ENCODE peak calls at places on chromosomes 6 and 20, in five cellular contexts. B, F, M, D and C are unnamed samples.

GRCh38 chr20:57000441-57000968 is 265.9 kb downstream of the BMP7 start:
- DNase-seq in B (no peak), F (no peak), M (no peak), D (no peak), C (no peak)

GRCh38 chr6:45736134-45736533 is 279.5 kb downstream of the CLIC5 start:
- DNase-seq in B (no peak), F (no peak), M (no peak), D (no peak), C (no peak)

GRCh38 chr6:116444092-116444491 is 17.1 kb upstream of the CALHM6 start:
- DNase-seq in B (no peak), F (peak), M (no peak), D (no peak), C (no peak)

GRCh38 chr6:1635305-1636010 is 25.7 kb downstream of the FOXC1 start:
- DNase-seq in B (no peak), F (no peak), M (no peak), D (peak), C (no peak)

GRCh38 chr20:49186535-49187329 is 1.4 kb downstream of the STAU1 start:
- DNase-seq in B (peak), F (peak), M (peak), D (peak), C (peak)

GRCh38 chr6:7590918-7591302 is 912 bp downstream of the SNRNP48 start:
- DNase-seq in B (peak), F (peak), M (no peak), D (no peak), C (no peak)

GRCh38 chr6:35417979-35418661 is 34.0 kb upstream of the FANCE start:
- DNase-seq in B (no peak), F (no peak), M (no peak), D (no peak), C (no peak)

GRCh38 chr6:153412519-153412918 is 281.4 kb upstream of the RGS17 start:
- DNase-seq in B (no peak), F (no peak), M (no peak), D (no peak), C (no peak)

GRCh38 chr6:42564496-42564890 is 664 bp downstream of the UBR2 start:
- DNase-seq in B (no peak), F (peak), M (no peak), D (no peak), C (peak)

GRCh38 chr6:116280161-116280959 is 630 bp upstream of the TSPYL1 start:
- DNase-seq in B (no peak), F (peak), M (no peak), D (no peak), C (no peak)

GRCh38 chr20:47150403-47151152 is 205.9 kb downstream of the ZMYND8 start:
- DNase-seq in B (peak), F (peak), M (peak), D (peak), C (no peak)

GRCh38 chr6:6932968-6933367 is 174.8 kb upstream of the RREB1 start:
- DNase-seq in B (no peak), F (no peak), M (no peak), D (no peak), C (no peak)

GRCh38 chr20:16528078-16528477 is 45.2 kb downstream of the KIF16B start:
- DNase-seq in B (peak), F (peak), M (peak), D (no peak), C (no peak)

GRCh38 chr6:110990835-110991576 is 9.2 kb downstream of the RPF2 start:
- DNase-seq in B (no peak), F (no peak), M (no peak), D (no peak), C (no peak)
- TF ChIP-seq CTCF in B (no peak), F (no peak), M (peak), D (no peak), C (no peak)

GRCh38 chr6:51562198-51562597 is 525.2 kb downstream of the PKHD1 start:
- DNase-seq in B (no peak), F (no peak), M (no peak), D (no peak), C (no peak)

GRCh38 chr6:51553246-51554015 is 534.0 kb downstream of the PKHD1 start:
- DNase-seq in B (no peak), F (no peak), M (no peak), D (no peak), C (no peak)

GRCh38 chr6:51554029-51554428 is 533.4 kb downstream of the PKHD1 start:
- DNase-seq in B (no peak), F (no peak), M (no peak), D (no peak), C (no peak)

GRCh38 chr6:51559059-51559458 is 528.4 kb downstream of the PKHD1 start:
- DNase-seq in B (no peak), F (no peak), M (peak), D (no peak), C (no peak)
- TF ChIP-seq CTCF in B (no peak), F (no peak), M (peak), D (no peak), C (no peak)

GRCh38 chr20:32858873-32859372 is at the start of gene EFCAB8:
- DNase-seq in B (no peak), F (no peak), M (peak), D (no peak), C (no peak)
- TF ChIP-seq CTCF in B (no peak), F (peak), M (peak), D (no peak), C (no peak)

GRCh38 chr6:129243377-129243776 is 360.4 kb downstream of the LAMA2 start:
- DNase-seq in B (no peak), F (no peak), M (no peak), D (no peak), C (no peak)

GRCh38 chr6:129239825-129240491 is 357.0 kb downstream of the LAMA2 start:
- DNase-seq in B (no peak), F (no peak), M (no peak), D (no peak), C (no peak)

GRCh38 chr6:129238991-129239390 is 356.1 kb downstream of the LAMA2 start:
- DNase-seq in B (no peak), F (no peak), M (no peak), D (no peak), C (no peak)

GRCh38 chr6:129236110-129236509 is 353.2 kb downstream of the LAMA2 start:
- DNase-seq in B (no peak), F (no peak), M (no peak), D (no peak), C (no peak)

GRCh38 chr6:129240492-129240853 is 357.5 kb downstream of the LAMA2 start:
- DNase-seq in B (no peak), F (no peak), M (no peak), D (no peak), C (no peak)
- TF ChIP-seq CTCF in B (no peak), F (no peak), M (no peak), D (no peak), C (no peak)

GRCh38 chr20:2089447-2089846 is 12.2 kb upstream of the STK35 start:
- DNase-seq in B (no peak), F (no peak), M (no peak), D (no peak), C (no peak)

GRCh38 chr20:2093883-2094282 is 7.7 kb upstream of the STK35 start:
- DNase-seq in B (no peak), F (no peak), M (no peak), D (no peak), C (no peak)

GRCh38 chr20:2088904-2089303 is 12.7 kb upstream of the STK35 start:
- DNase-seq in B (no peak), F (no peak), M (no peak), D (no peak), C (no peak)

GRCh38 chr20:2093200-2093781 is 8.3 kb upstream of the STK35 start:
- DNase-seq in B (no peak), F (no peak), M (peak), D (no peak), C (peak)
- TF ChIP-seq CTCF in B (no peak), F (peak), M (peak), D (no peak), C (peak)

GRCh38 chr6:123418101-123418500 is 218.6 kb downstream of the TRDN start:
- DNase-seq in B (no peak), F (peak), M (no peak), D (no peak), C (no peak)

GRCh38 chr6:123415844-123416468 is 220.8 kb downstream of the TRDN start:
- DNase-seq in B (peak), F (peak), M (peak), D (no peak), C (no peak)

GRCh38 chr6:123423130-123423529 is 213.6 kb downstream of the TRDN start:
- DNase-seq in B (no peak), F (no peak), M (no peak), D (no peak), C (no peak)

GRCh38 chr6:123417411-123417810 is 219.3 kb downstream of the TRDN start:
- DNase-seq in B (peak), F (no peak), M (no peak), D (no peak), C (no peak)
- TF ChIP-seq CTCF in B (no peak), F (no peak), M (no peak), D (no peak), C (no peak)

DNA sequence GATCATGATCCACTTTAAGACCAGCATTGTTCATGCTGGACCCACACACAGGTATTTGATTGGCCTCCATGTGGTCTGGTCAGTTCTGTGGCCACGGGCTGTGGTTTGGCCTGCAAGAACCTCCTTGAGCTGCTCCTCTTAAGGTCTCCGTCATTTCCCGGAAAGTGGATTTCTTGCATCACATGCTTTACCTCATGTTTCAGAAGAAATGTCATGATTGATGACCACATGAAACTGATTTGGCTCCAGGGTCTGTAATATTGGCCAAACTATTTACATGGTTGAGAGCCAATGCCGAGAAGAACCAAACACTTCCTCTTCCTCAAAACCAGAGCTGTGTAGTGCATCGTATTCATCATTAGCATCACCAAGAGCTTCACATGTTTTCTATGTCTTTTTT is 13.2 kb upstream of the RSPH3 start:
- DNase-seq in B (no peak), F (no peak), M (no peak), D (no peak), C (no peak)
- TF ChIP-seq CTCF in B (no peak), F (no peak), M (no peak), D (no peak), C (no peak)